ENCODE peak calls at places on chromosomes 13 and 19, in six cellular contexts. One of them, this sample, is unnamed. For H3K4me1, the result is how much of the 10 kb centered on the place peaks cover.

GRCh38 chr13:23378009-23378632 is 55.4 kb downstream of the SACS start:
- DNase-seq in CD8-positive, alpha-beta T cell: no peak
- DNase-seq in transverse colon: peak
- DNase-seq in hepatocyte: peak
- DNase-seq in cardiac muscle cell: no peak
- DNase-seq in uterus: peak
- DNase-seq in this sample: peak

GRCh38 chr19:49643466-49643865 is 1.5 kb downstream of the SCAF1 start:
- DNase-seq in CD8-positive, alpha-beta T cell: no peak
- DNase-seq in transverse colon: no peak
- DNase-seq in hepatocyte: peak
- DNase-seq in cardiac muscle cell: no peak
- DNase-seq in uterus: no peak
- DNase-seq in this sample: no peak

GRCh38 chr13:112820318-112820717 is 130.5 kb downstream of the ATP11A start:
- DNase-seq in CD8-positive, alpha-beta T cell: no peak
- DNase-seq in transverse colon: no peak
- DNase-seq in hepatocyte: no peak
- DNase-seq in cardiac muscle cell: no peak
- DNase-seq in uterus: no peak
- DNase-seq in this sample: no peak

GRCh38 chr19:56683119-56683518 is 11.6 kb upstream of the ZNF835 start:
- DNase-seq in CD8-positive, alpha-beta T cell: no peak
- DNase-seq in transverse colon: no peak
- DNase-seq in hepatocyte: no peak
- DNase-seq in cardiac muscle cell: no peak
- DNase-seq in uterus: no peak
- DNase-seq in this sample: no peak

GRCh38 chr13:40102854-40103253 is 447.4 kb downstream of the COG6 start:
- DNase-seq in CD8-positive, alpha-beta T cell: no peak
- DNase-seq in transverse colon: no peak
- DNase-seq in hepatocyte: peak
- DNase-seq in cardiac muscle cell: no peak
- DNase-seq in uterus: peak
- DNase-seq in this sample: no peak

GRCh38 chr13:111474136-111475002 is 153.9 kb downstream of the TEX29 start:
- DNase-seq in CD8-positive, alpha-beta T cell: peak
- DNase-seq in transverse colon: no peak
- DNase-seq in hepatocyte: peak
- DNase-seq in cardiac muscle cell: peak
- DNase-seq in uterus: no peak
- DNase-seq in this sample: no peak

GRCh38 chr13:73984949-73985691 is 149.1 kb downstream of the KLF12 start:
- DNase-seq in CD8-positive, alpha-beta T cell: peak
- DNase-seq in transverse colon: no peak
- DNase-seq in hepatocyte: no peak
- DNase-seq in cardiac muscle cell: peak
- DNase-seq in uterus: no peak
- DNase-seq in this sample: peak

GRCh38 chr13:21039097-21039800 is 22.1 kb downstream of the LATS2 start:
- DNase-seq in CD8-positive, alpha-beta T cell: no peak
- DNase-seq in transverse colon: no peak
- DNase-seq in hepatocyte: no peak
- DNase-seq in cardiac muscle cell: no peak
- DNase-seq in uterus: no peak
- DNase-seq in this sample: no peak

GRCh38 chr13:30576528-30576927 is 41.2 kb upstream of the USPL1 start:
- DNase-seq in CD8-positive, alpha-beta T cell: no peak
- DNase-seq in transverse colon: peak
- DNase-seq in hepatocyte: peak
- DNase-seq in cardiac muscle cell: peak
- DNase-seq in uterus: no peak
- DNase-seq in this sample: no peak

GRCh38 chr19:7817801-7818200 is 12.2 kb upstream of the EVI5L start:
- DNase-seq in CD8-positive, alpha-beta T cell: no peak
- DNase-seq in transverse colon: no peak
- DNase-seq in hepatocyte: no peak
- DNase-seq in cardiac muscle cell: no peak
- DNase-seq in uterus: no peak
- DNase-seq in this sample: no peak

GRCh38 chr19:43934055-43934984 is 762 bp downstream of the ZNF45 start:
- DNase-seq in CD8-positive, alpha-beta T cell: no peak
- DNase-seq in transverse colon: no peak
- DNase-seq in hepatocyte: peak
- DNase-seq in cardiac muscle cell: peak
- DNase-seq in uterus: no peak
- DNase-seq in this sample: peak

GRCh38 chr19:10305139-10305806 is 4.3 kb downstream of the ZGLP1 start:
- DNase-seq in CD8-positive, alpha-beta T cell: no peak
- DNase-seq in transverse colon: peak
- DNase-seq in hepatocyte: no peak
- DNase-seq in cardiac muscle cell: no peak
- DNase-seq in uterus: no peak
- DNase-seq in this sample: no peak
- H3K4me1 ChIP-seq in CD8-positive, alpha-beta T cell: under half
- H3K4me1 ChIP-seq in transverse colon: under half
- H3K4me1 ChIP-seq in hepatocyte: under half
- H3K4me1 ChIP-seq in cardiac muscle cell: under half
- H3K4me1 ChIP-seq in uterus: under half
- H3K4me1 ChIP-seq in this sample: under half

GRCh38 chr13:49643003-49643651 is 14.8 kb downstream of the ARL11 start:
- DNase-seq in CD8-positive, alpha-beta T cell: no peak
- DNase-seq in transverse colon: no peak
- DNase-seq in hepatocyte: no peak
- DNase-seq in cardiac muscle cell: no peak
- DNase-seq in uterus: no peak
- DNase-seq in this sample: no peak
- H3K4me3 ChIP-seq in CD8-positive, alpha-beta T cell: no peak
- H3K4me3 ChIP-seq in transverse colon: no peak
- H3K4me3 ChIP-seq in hepatocyte: no peak
- H3K4me3 ChIP-seq in cardiac muscle cell: no peak
- H3K4me3 ChIP-seq in uterus: no peak
- H3K4me3 ChIP-seq in this sample: no peak

GRCh38 chr19:15432018-15432494 is 13.3 kb upstream of the AKAP8L start:
- DNase-seq in CD8-positive, alpha-beta T cell: no peak
- DNase-seq in transverse colon: no peak
- DNase-seq in hepatocyte: no peak
- DNase-seq in cardiac muscle cell: peak
- DNase-seq in uterus: no peak
- DNase-seq in this sample: no peak
- TF ChIP-seq CTCF in CD8-positive, alpha-beta T cell: no peak
- TF ChIP-seq CTCF in transverse colon: no peak
- TF ChIP-seq CTCF in hepatocyte: no peak
- TF ChIP-seq CTCF in cardiac muscle cell: no peak
- TF ChIP-seq CTCF in uterus: no peak
- TF ChIP-seq CTCF in this sample: no peak

DNA sequence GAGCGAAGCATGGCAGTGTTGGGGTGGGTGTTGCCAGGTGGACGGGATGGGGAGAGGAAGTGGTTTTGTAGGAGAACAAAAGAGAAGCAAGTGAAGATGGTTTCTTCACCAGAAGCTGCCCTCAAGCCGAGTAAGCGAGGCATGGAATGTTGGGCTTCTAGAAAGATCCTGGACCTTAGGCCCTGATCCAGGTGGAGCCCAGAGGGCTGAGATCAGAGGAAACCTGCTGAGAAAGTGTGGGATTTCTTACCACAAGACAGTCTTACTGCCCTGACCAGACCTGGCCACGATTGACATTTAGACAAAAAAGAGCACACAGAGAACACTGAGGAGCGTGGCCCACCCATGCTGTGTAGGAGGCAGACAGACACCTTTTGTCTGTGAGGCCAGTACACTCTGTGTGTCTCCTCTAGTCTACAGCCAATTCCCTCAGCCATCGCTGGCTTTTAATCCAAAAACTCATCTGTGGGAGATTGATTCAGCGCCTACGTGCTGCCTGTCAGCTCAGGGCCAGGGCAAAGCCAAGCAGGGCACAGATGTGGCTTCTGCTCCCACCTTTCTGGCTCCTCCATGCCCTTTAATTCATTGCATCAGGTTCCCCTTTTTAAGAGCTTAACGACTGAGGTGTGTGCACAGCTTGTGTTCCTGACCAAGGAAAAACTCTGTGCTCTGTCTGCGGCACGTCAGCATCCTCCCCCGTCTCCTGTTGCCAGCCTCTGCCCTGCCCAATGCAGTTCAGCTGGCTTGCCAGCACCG is 123.3 kb downstream of the AKAP11 start:
- DNase-seq in CD8-positive, alpha-beta T cell: peak
- DNase-seq in transverse colon: no peak
- DNase-seq in hepatocyte: no peak
- DNase-seq in cardiac muscle cell: no peak
- DNase-seq in uterus: no peak
- DNase-seq in this sample: no peak
- H3K4me1 ChIP-seq in CD8-positive, alpha-beta T cell: under half
- H3K4me1 ChIP-seq in transverse colon: under half
- H3K4me1 ChIP-seq in hepatocyte: under half
- H3K4me1 ChIP-seq in cardiac muscle cell: under half
- H3K4me1 ChIP-seq in uterus: under half
- H3K4me1 ChIP-seq in this sample: under half

DNA sequence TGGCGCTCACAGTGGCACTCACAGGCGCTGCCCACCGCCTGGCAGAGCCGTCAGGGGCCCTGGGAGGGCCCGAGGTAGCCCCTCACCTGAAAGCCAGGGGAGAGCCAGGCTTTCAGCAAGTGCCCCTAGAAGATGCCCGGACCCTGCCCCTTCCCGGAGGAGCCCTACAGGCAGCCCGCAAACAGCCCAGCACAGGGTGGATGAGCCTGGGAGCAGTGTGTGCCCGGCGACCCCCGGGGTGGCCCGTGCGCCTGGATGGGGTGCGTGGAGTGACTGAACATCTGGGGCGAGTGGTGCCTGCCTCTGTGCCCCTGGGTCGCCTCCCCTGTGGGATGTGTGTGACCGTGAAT is 1.4 kb downstream of the CRLF1 start:
- DNase-seq in CD8-positive, alpha-beta T cell: no peak
- DNase-seq in transverse colon: no peak
- DNase-seq in hepatocyte: no peak
- DNase-seq in cardiac muscle cell: no peak
- DNase-seq in uterus: no peak
- DNase-seq in this sample: no peak
- H3K4me3 ChIP-seq in CD8-positive, alpha-beta T cell: no peak
- H3K4me3 ChIP-seq in transverse colon: no peak
- H3K4me3 ChIP-seq in hepatocyte: no peak
- H3K4me3 ChIP-seq in cardiac muscle cell: no peak
- H3K4me3 ChIP-seq in uterus: no peak
- H3K4me3 ChIP-seq in this sample: no peak

This sample was measured in mucosa of descending colon.